ENCODE peak calls at places on chromosomes 7 and 10, in seven cellular contexts. N is left ventricle myocardium inferior, J is Calu3, I is heart left ventricle, F is choroid plexus epithelial cell, O is MCF 10A, A is kidney. E is an unnamed sample.

GRCh38 chr7:116197355-116197754 is 13.0 kb upstream of the TES start:
- DNase-seq in J (no peak), F (peak; percentile 50), A (no peak), O (no peak), I (no peak), N (no peak), E (no peak)

GRCh38 chr7:70410134-70410750 is 721.7 kb upstream of the GALNT17 start:
- DNase-seq in I (no peak), A (no peak), J (no peak), O (no peak), N (no peak), F (no peak), E (no peak)

GRCh38 chr10:104318096-104318725 is 20.1 kb downstream of the ITPRIP start:
- DNase-seq in J (no peak), I (no peak), F (no peak), N (no peak), A (peak; percentile 33), O (no peak), E (no peak)

GRCh38 chr7:7817748-7818147 is 99.3 kb upstream of the RPA3 start:
- DNase-seq in F (no peak), N (no peak), A (no peak), J (no peak), I (no peak), O (no peak), E (no peak)

GRCh38 chr10:133347636-133348517 is 704 bp downstream of the PRAP1 start:
- DNase-seq in I (no peak), O (no peak), F (no peak), A (no peak), N (no peak), J (no peak), E (no peak)

GRCh38 chr10:110914411-110914810 is 4.6 kb downstream of the BBIP1 start:
- DNase-seq in I (no peak), O (no peak), A (no peak), J (no peak), N (no peak), F (peak; percentile 44), E (no peak)

GRCh38 chr7:151455690-151456089 is 15.7 kb upstream of the CRYGN start:
- DNase-seq in A (no peak), N (no peak), F (no peak), I (no peak), J (no peak), O (no peak), E (no peak)

GRCh38 chr7:137933270-137934017 is 68.4 kb downstream of the CREB3L2 start:
- DNase-seq in J (no peak), F (peak; percentile 81), O (peak; percentile 51), A (no peak), N (no peak), I (no peak), E (no peak)

GRCh38 chr10:18474111-18474455 is 177.3 kb downstream of the NSUN6 start:
- DNase-seq in A (no peak), F (no peak), I (no peak), O (no peak), J (no peak), N (no peak), E (no peak)

GRCh38 chr7:157302314-157302711 is 34.5 kb upstream of the DNAJB6 start:
- DNase-seq in F (no peak), J (peak; percentile 30), O (peak; percentile 70), N (peak; percentile 55), A (peak; percentile 92), I (peak; percentile 78), E (no peak)

GRCh38 chr7:151379193-151379520 is 30.7 kb downstream of the WDR86 start:
- DNase-seq in J (no peak), O (no peak), I (no peak), A (peak; percentile 51), F (no peak), N (no peak), E (no peak)

GRCh38 chr10:47306429-47307210 is 6.6 kb downstream of the GDF10 start:
- DNase-seq in I (no peak), A (no peak), N (no peak), O (no peak), F (no peak), J (no peak), E (no peak)

GRCh38 chr7:18770852-18771251 is 275.3 kb downstream of the HDAC9 start:
- DNase-seq in I (no peak), J (no peak), N (no peak), O (no peak), F (peak; percentile 46), A (no peak), E (no peak)

GRCh38 chr7:132518102-132518838 is 58.0 kb downstream of the PLXNA4 start:
- DNase-seq in O (peak; percentile 28), J (peak; percentile 17), I (no peak), F (peak; percentile 7), A (no peak), N (no peak), E (no peak)

GRCh38 chr7:118104812-118105441 is 79.0 kb upstream of the LSM8 start:
- DNase-seq in J (no peak), I (no peak), A (no peak), F (peak; percentile 65), N (no peak), O (peak; percentile 44), E (no peak)

GRCh38 chr10:6951771-6952170 is 371.7 kb upstream of the PRKCQ start:
- DNase-seq in I (no peak), A (no peak), O (no peak), N (no peak), J (no peak), F (no peak), E (no peak)

GRCh38 chr10:12508165-12508564 is 158.8 kb downstream of the CAMK1D start:
- DNase-seq in F (no peak), J (no peak), O (no peak), A (peak; percentile 18), N (no peak), I (no peak), E (no peak)

GRCh38 chr7:96417784-96418183 is 95.9 kb upstream of the SLC25A13 start:
- DNase-seq in I (no peak), F (no peak), A (no peak), J (no peak), N (no peak), O (no peak), E (no peak)

GRCh38 chr7:31410265-31410664 is 69.7 kb upstream of the NEUROD6 start:
- DNase-seq in F (no peak), A (no peak), I (no peak), N (no peak), O (no peak), J (no peak), E (no peak)

GRCh38 chr7:20075992-20076813 is 141.0 kb downstream of the MACC1 start:
- DNase-seq in A (no peak), F (no peak), O (no peak), J (no peak), I (no peak), N (no peak), E (peak; percentile 47)

GRCh38 chr7:24980695-24981543 is 941 bp upstream of the OSBPL3 start:
- DNase-seq in I (peak; percentile 44), F (peak; percentile 60), A (peak; percentile 76), N (no peak), O (peak; percentile 67), J (peak; percentile 64), E (no peak)
- TF ChIP-seq CTCF in I (no peak), F (no peak), A (no peak), N (no peak), O (peak; percentile 20), J (no peak), E (peak; percentile 16)

DNA sequence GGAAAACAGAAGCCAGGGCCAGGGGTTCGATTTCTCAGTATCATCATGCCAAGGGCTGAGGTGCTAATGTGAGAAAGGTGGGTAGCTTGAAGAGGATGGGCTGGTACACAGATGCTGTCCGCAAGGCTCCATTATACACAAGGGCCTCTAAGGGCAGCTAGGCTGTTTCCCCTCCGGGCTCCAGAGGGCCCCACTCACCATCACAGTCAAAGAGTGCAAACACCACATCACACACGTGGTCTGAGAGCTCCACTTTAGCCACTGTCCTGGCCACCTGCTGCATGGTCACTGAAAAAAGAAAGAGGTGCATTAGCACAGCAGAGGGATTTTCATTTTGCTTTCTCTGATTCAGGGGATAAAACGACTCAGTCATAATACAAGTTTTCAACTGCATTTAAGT is 20.9 kb upstream of the DNAJB12 start:
- DNase-seq in F (peak; percentile 37), A (peak; percentile 33), N (no peak), I (no peak), J (peak; percentile 40), O (no peak), E (no peak)
- TF ChIP-seq CTCF in F (peak; percentile 48), A (no peak), N (peak; percentile 10), I (no peak), J (no peak), O (no peak), E (peak; percentile 11)

DNA sequence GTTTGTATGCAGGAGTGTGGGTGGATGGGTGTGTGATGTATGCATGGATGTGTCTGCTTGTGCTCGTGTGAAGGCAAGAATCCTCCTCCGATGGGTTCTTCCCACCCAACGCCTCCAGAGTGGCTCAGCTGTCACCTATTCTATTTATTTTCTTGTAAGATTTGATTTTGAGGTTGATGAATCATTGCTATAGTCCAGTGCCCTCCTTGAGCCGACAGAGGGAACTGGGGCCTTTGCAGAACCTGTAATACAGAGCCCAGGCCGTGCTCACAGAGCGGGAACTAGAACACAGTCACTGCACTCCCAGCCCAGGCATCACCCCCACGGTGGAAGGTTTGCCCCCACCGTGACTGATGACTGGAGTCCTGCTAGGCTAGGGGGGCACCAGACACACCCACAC is 2.1 kb downstream of the RARRES2 start:
- DNase-seq in I (no peak), J (no peak), N (no peak), A (no peak), O (no peak), F (peak; percentile 12), E (no peak)
- TF ChIP-seq CTCF in I (no peak), J (no peak), N (no peak), A (no peak), O (no peak), F (no peak), E (no peak)

GRCh38 chr10:19629559-19629958 is 186.7 kb upstream of the PLXDC2 start:
- DNase-seq in N (peak; percentile 72), O (no peak), I (peak; percentile 86), A (peak; percentile 86), J (peak; percentile 3), F (peak; percentile 93), E (peak; percentile 27)
- TF ChIP-seq CTCF in N (peak; percentile 29), O (no peak), I (peak; percentile 17), A (no peak), J (no peak), F (peak; percentile 66), E (no peak)

GRCh38 chr7:4074407-4074806 is 607.7 kb upstream of the FOXK1 start:
- DNase-seq in A (no peak), O (no peak), J (no peak), I (no peak), N (no peak), F (no peak), E (no peak)
- TF ChIP-seq CTCF in A (no peak), O (no peak), J (no peak), I (no peak), N (no peak), F (no peak), E (no peak)